ENCODE peak calls at places on chromosomes 12 and 14, in five cellular contexts. N is NB4, S is DMS153, U is AG10803, L is heart left ventricle. W is an unnamed sample.

GRCh38 chr12:89918172-89918880 is 209.7 kb upstream of the ATP2B1 start:
- DNase-seq in N (no peak), S (peak), U (no peak), L (no peak), W (no peak)

GRCh38 chr12:109014984-109015765 is 5.7 kb downstream of the SVOP start:
- DNase-seq in N (no peak), S (no peak), U (no peak), L (no peak), W (no peak)

GRCh38 chr12:121005346-121005815 is 10.9 kb downstream of the C12orf43 start:
- DNase-seq in N (peak), S (peak), U (peak), L (no peak), W (peak)

GRCh38 chr14:30108975-30109700 is 181.5 kb upstream of the PRKD1 start:
- DNase-seq in N (no peak), S (no peak), U (peak), L (no peak), W (peak)

GRCh38 chr14:71555654-71556559 is 376.3 kb upstream of the RGS6 start:
- DNase-seq in N (peak), S (no peak), U (peak), L (no peak), W (no peak)

GRCh38 chr14:75673345-75673744 is 12.3 kb downstream of the TTLL5 start:
- DNase-seq in N (no peak), S (no peak), U (no peak), L (no peak), W (no peak)

GRCh38 chr14:101467181-101467926 is 93.9 kb upstream of the DIO3 start:
- DNase-seq in N (no peak), S (no peak), U (no peak), L (no peak), W (no peak)

GRCh38 chr12:6936642-6937480 is 6.8 kb upstream of the RNU7-1 start:
- DNase-seq in N (peak), S (no peak), U (no peak), L (no peak), W (no peak)

GRCh38 chr14:22152161-22152870 is 436.7 kb downstream of the DAD1 start:
- DNase-seq in N (no peak), S (no peak), U (no peak), L (no peak), W (no peak)

GRCh38 chr12:102735104-102735503 is 181.9 kb downstream of the PAH start:
- DNase-seq in N (peak), S (no peak), U (no peak), L (no peak), W (no peak)

GRCh38 chr14:52926994-52927393 is 23.9 kb downstream of the FERMT2 start:
- DNase-seq in N (no peak), S (no peak), U (peak), L (no peak), W (peak)

GRCh38 chr12:49909826-49910225 is 6.1 kb upstream of the FAIM2 start:
- DNase-seq in N (peak), S (peak), U (no peak), L (no peak), W (peak)

GRCh38 chr12:102811125-102811737 is 105.8 kb downstream of the PAH start:
- DNase-seq in N (peak), S (no peak), U (peak), L (no peak), W (no peak)

GRCh38 chr14:90416649-90417237 is 19.9 kb downstream of the CALM1 start:
- DNase-seq in N (no peak), S (no peak), U (no peak), L (no peak), W (no peak)

GRCh38 chr14:26820101-26820500 is 222.3 kb upstream of the NOVA1 start:
- DNase-seq in N (no peak), S (peak), U (no peak), L (no peak), W (peak)

GRCh38 chr12:8032242-8033152 is at the start of gene FOXJ2:
- DNase-seq in N (peak), S (peak), U (peak), L (peak), W (peak)

GRCh38 chr12:89355243-89356068 is 3.2 kb upstream of the DUSP6 start:
- DNase-seq in N (peak), S (no peak), U (no peak), L (no peak), W (no peak)

GRCh38 chr14:58637040-58637390 is 747 bp upstream of the DACT1 start:
- DNase-seq in N (peak), S (no peak), U (peak), L (peak), W (peak)

GRCh38 chr14:100989924-100990323 is 86.4 kb upstream of the RTL1 start:
- DNase-seq in N (no peak), S (no peak), U (no peak), L (no peak), W (no peak)

GRCh38 chr14:53896773-53897172 is 59.9 kb downstream of the BMP4 start:
- DNase-seq in N (no peak), S (no peak), U (peak), L (no peak), W (peak)